ENCODE peak calls at places on chromosomes 6 and 20, in six cellular contexts. One of them, this sample, is unnamed.

GRCh38 chr6:37125779-37126553 is 44.0 kb upstream of the PIM1 start:
- DNase-seq in GM03348: no peak
- DNase-seq in posterior cingulate gyrus: no peak
- DNase-seq in activated naive CD4-positive, alpha-beta T cell: no peak
- DNase-seq in naive B cell: no peak
- DNase-seq in K562: no peak
- DNase-seq in this sample: no peak

GRCh38 chr6:85449818-85450577 is at the start of gene NT5E:
- DNase-seq in naive B cell: peak
- DNase-seq in K562: no peak
- DNase-seq in activated naive CD4-positive, alpha-beta T cell: peak
- DNase-seq in GM03348: peak
- DNase-seq in posterior cingulate gyrus: peak
- DNase-seq in this sample: peak

GRCh38 chr6:127585123-127585522 is 8.1 kb downstream of the C6orf58 start:
- DNase-seq in K562: no peak
- DNase-seq in activated naive CD4-positive, alpha-beta T cell: no peak
- DNase-seq in posterior cingulate gyrus: no peak
- DNase-seq in GM03348: no peak
- DNase-seq in naive B cell: no peak
- DNase-seq in this sample: no peak

GRCh38 chr6:118908441-118908840 is 14.5 kb downstream of the ASF1A start:
- DNase-seq in activated naive CD4-positive, alpha-beta T cell: no peak
- DNase-seq in posterior cingulate gyrus: no peak
- DNase-seq in GM03348: no peak
- DNase-seq in K562: no peak
- DNase-seq in naive B cell: no peak
- DNase-seq in this sample: no peak

GRCh38 chr6:91341473-91341872 is 754.6 kb upstream of the MAP3K7 start:
- DNase-seq in K562: no peak
- DNase-seq in activated naive CD4-positive, alpha-beta T cell: no peak
- DNase-seq in naive B cell: no peak
- DNase-seq in posterior cingulate gyrus: no peak
- DNase-seq in GM03348: no peak
- DNase-seq in this sample: no peak

GRCh38 chr6:111781055-111781708 is 92.1 kb downstream of the FYN start:
- DNase-seq in naive B cell: no peak
- DNase-seq in activated naive CD4-positive, alpha-beta T cell: no peak
- DNase-seq in K562: no peak
- DNase-seq in posterior cingulate gyrus: no peak
- DNase-seq in GM03348: no peak
- DNase-seq in this sample: peak

GRCh38 chr6:28336284-28337024 is 506 bp upstream of the ZSCAN31 start:
- DNase-seq in K562: peak
- DNase-seq in naive B cell: peak
- DNase-seq in posterior cingulate gyrus: peak
- DNase-seq in GM03348: no peak
- DNase-seq in activated naive CD4-positive, alpha-beta T cell: no peak
- DNase-seq in this sample: no peak

GRCh38 chr20:61580958-61581824 is 329.1 kb downstream of the CDH4 start:
- DNase-seq in naive B cell: no peak
- DNase-seq in posterior cingulate gyrus: no peak
- DNase-seq in activated naive CD4-positive, alpha-beta T cell: no peak
- DNase-seq in K562: no peak
- DNase-seq in GM03348: no peak
- DNase-seq in this sample: no peak

GRCh38 chr6:38110407-38111025 is 291.0 kb downstream of the ZFAND3 start:
- DNase-seq in naive B cell: no peak
- DNase-seq in activated naive CD4-positive, alpha-beta T cell: no peak
- DNase-seq in GM03348: peak
- DNase-seq in posterior cingulate gyrus: no peak
- DNase-seq in K562: no peak
- DNase-seq in this sample: peak

GRCh38 chr20:47500554-47500953 is 1.1 kb upstream of the NCOA3 start:
- DNase-seq in activated naive CD4-positive, alpha-beta T cell: no peak
- DNase-seq in posterior cingulate gyrus: no peak
- DNase-seq in K562: peak
- DNase-seq in naive B cell: no peak
- DNase-seq in GM03348: no peak
- DNase-seq in this sample: no peak

GRCh38 chr20:36936341-36936740 is 15.2 kb downstream of the SAMHD1 start:
- DNase-seq in K562: no peak
- DNase-seq in GM03348: no peak
- DNase-seq in activated naive CD4-positive, alpha-beta T cell: no peak
- DNase-seq in posterior cingulate gyrus: no peak
- DNase-seq in naive B cell: no peak
- DNase-seq in this sample: no peak

GRCh38 chr6:381742-382461 is 9.7 kb upstream of the IRF4 start:
- DNase-seq in activated naive CD4-positive, alpha-beta T cell: no peak
- DNase-seq in naive B cell: no peak
- DNase-seq in posterior cingulate gyrus: no peak
- DNase-seq in K562: no peak
- DNase-seq in GM03348: no peak
- DNase-seq in this sample: no peak

GRCh38 chr6:168925671-168926070 is 328.0 kb downstream of the THBS2 start:
- DNase-seq in GM03348: no peak
- DNase-seq in activated naive CD4-positive, alpha-beta T cell: no peak
- DNase-seq in posterior cingulate gyrus: no peak
- DNase-seq in naive B cell: no peak
- DNase-seq in K562: no peak
- DNase-seq in this sample: no peak

GRCh38 chr20:25360631-25361286 is 29.9 kb downstream of the ABHD12 start:
- DNase-seq in activated naive CD4-positive, alpha-beta T cell: no peak
- DNase-seq in naive B cell: peak
- DNase-seq in K562: no peak
- DNase-seq in GM03348: peak
- DNase-seq in posterior cingulate gyrus: no peak
- DNase-seq in this sample: peak

GRCh38 chr20:38905375-38905774 is 20.8 kb upstream of the FAM83D start:
- DNase-seq in activated naive CD4-positive, alpha-beta T cell: no peak
- DNase-seq in K562: no peak
- DNase-seq in naive B cell: no peak
- DNase-seq in GM03348: no peak
- DNase-seq in posterior cingulate gyrus: no peak
- DNase-seq in this sample: no peak

GRCh38 chr6:163001341-163001740 is 273.6 kb downstream of the PACRG start:
- DNase-seq in GM03348: no peak
- DNase-seq in activated naive CD4-positive, alpha-beta T cell: no peak
- DNase-seq in posterior cingulate gyrus: no peak
- DNase-seq in K562: no peak
- DNase-seq in naive B cell: no peak
- DNase-seq in this sample: no peak

GRCh38 chr20:7180261-7181045 is 413.0 kb downstream of the BMP2 start:
- DNase-seq in K562: no peak
- DNase-seq in posterior cingulate gyrus: no peak
- DNase-seq in activated naive CD4-positive, alpha-beta T cell: no peak
- DNase-seq in GM03348: no peak
- DNase-seq in naive B cell: no peak
- DNase-seq in this sample: no peak

GRCh38 chr6:97110149-97110548 is 172.9 kb downstream of the MMS22L start:
- DNase-seq in activated naive CD4-positive, alpha-beta T cell: no peak
- DNase-seq in naive B cell: no peak
- DNase-seq in GM03348: no peak
- DNase-seq in K562: no peak
- DNase-seq in posterior cingulate gyrus: no peak
- DNase-seq in this sample: no peak

GRCh38 chr6:32204268-32204715 is 11.8 kb upstream of the GPSM3 start:
- DNase-seq in K562: no peak
- DNase-seq in naive B cell: no peak
- DNase-seq in activated naive CD4-positive, alpha-beta T cell: no peak
- DNase-seq in posterior cingulate gyrus: no peak
- DNase-seq in GM03348: no peak
- DNase-seq in this sample: no peak

GRCh38 chr6:156771047-156771446 is 6.1 kb upstream of the ARID1B start:
- DNase-seq in K562: no peak
- DNase-seq in posterior cingulate gyrus: no peak
- DNase-seq in activated naive CD4-positive, alpha-beta T cell: no peak
- DNase-seq in GM03348: no peak
- DNase-seq in naive B cell: no peak
- DNase-seq in this sample: no peak

GRCh38 chr6:139531148-139531547 is 156.7 kb upstream of the CITED2 start:
- DNase-seq in GM03348: no peak
- DNase-seq in naive B cell: no peak
- DNase-seq in posterior cingulate gyrus: no peak
- DNase-seq in K562: peak
- DNase-seq in activated naive CD4-positive, alpha-beta T cell: no peak
- DNase-seq in this sample: no peak

GRCh38 chr6:149400050-149400449 is at the start of gene SUMO4:
- DNase-seq in GM03348: no peak
- DNase-seq in naive B cell: no peak
- DNase-seq in K562: peak
- DNase-seq in activated naive CD4-positive, alpha-beta T cell: no peak
- DNase-seq in posterior cingulate gyrus: no peak
- DNase-seq in this sample: no peak

GRCh38 chr6:72522735-72523141 is 99.1 kb upstream of the KCNQ5 start:
- DNase-seq in activated naive CD4-positive, alpha-beta T cell: no peak
- DNase-seq in GM03348: no peak
- DNase-seq in naive B cell: no peak
- DNase-seq in posterior cingulate gyrus: no peak
- DNase-seq in K562: peak
- DNase-seq in this sample: no peak

GRCh38 chr6:99471638-99472037 is 43.6 kb downstream of the USP45 start:
- DNase-seq in K562: no peak
- DNase-seq in activated naive CD4-positive, alpha-beta T cell: no peak
- DNase-seq in posterior cingulate gyrus: no peak
- DNase-seq in GM03348: no peak
- DNase-seq in naive B cell: no peak
- DNase-seq in this sample: no peak

GRCh38 chr6:31353508-31353907 is 3.5 kb downstream of the HLA-B start:
- DNase-seq in activated naive CD4-positive, alpha-beta T cell: no peak
- DNase-seq in posterior cingulate gyrus: no peak
- DNase-seq in GM03348: no peak
- DNase-seq in naive B cell: no peak
- DNase-seq in K562: no peak
- DNase-seq in this sample: no peak

GRCh38 chr6:82143041-82143481 is 104.5 kb downstream of the IBTK start:
- DNase-seq in K562: no peak
- DNase-seq in activated naive CD4-positive, alpha-beta T cell: no peak
- DNase-seq in posterior cingulate gyrus: no peak
- DNase-seq in GM03348: peak
- DNase-seq in naive B cell: no peak
- DNase-seq in this sample: peak

GRCh38 chr20:4951299-4951698 is 50.0 kb downstream of the SLC23A2 start:
- DNase-seq in posterior cingulate gyrus: peak
- DNase-seq in K562: no peak
- DNase-seq in GM03348: peak
- DNase-seq in activated naive CD4-positive, alpha-beta T cell: no peak
- DNase-seq in naive B cell: no peak
- DNase-seq in this sample: peak

GRCh38 chr6:57021086-57021720 is 25.3 kb upstream of the KIAA1586 start:
- DNase-seq in posterior cingulate gyrus: no peak
- DNase-seq in K562: peak
- DNase-seq in naive B cell: peak
- DNase-seq in GM03348: peak
- DNase-seq in activated naive CD4-positive, alpha-beta T cell: no peak
- DNase-seq in this sample: peak

GRCh38 chr6:7594579-7595125 is 4.7 kb downstream of the SNRNP48 start:
- DNase-seq in posterior cingulate gyrus: no peak
- DNase-seq in K562: no peak
- DNase-seq in GM03348: no peak
- DNase-seq in activated naive CD4-positive, alpha-beta T cell: no peak
- DNase-seq in naive B cell: no peak
- DNase-seq in this sample: no peak

GRCh38 chr6:108348655-108349349 is 53.9 kb downstream of the AFG1L start:
- DNase-seq in posterior cingulate gyrus: no peak
- DNase-seq in naive B cell: peak
- DNase-seq in GM03348: no peak
- DNase-seq in K562: no peak
- DNase-seq in activated naive CD4-positive, alpha-beta T cell: no peak
- DNase-seq in this sample: no peak

GRCh38 chr6:45470131-45470738 is 92.5 kb upstream of the SUPT3H start:
- DNase-seq in GM03348: no peak
- DNase-seq in posterior cingulate gyrus: no peak
- DNase-seq in K562: no peak
- DNase-seq in activated naive CD4-positive, alpha-beta T cell: no peak
- DNase-seq in naive B cell: no peak
- DNase-seq in this sample: no peak

GRCh38 chr20:32179934-32180333 is 27.6 kb downstream of the PLAGL2 start:
- DNase-seq in GM03348: no peak
- DNase-seq in naive B cell: no peak
- DNase-seq in posterior cingulate gyrus: no peak
- DNase-seq in activated naive CD4-positive, alpha-beta T cell: no peak
- DNase-seq in K562: no peak
- DNase-seq in this sample: no peak

This sample was measured in AG20443.